ENCODE peak calls at places on chromosomes 1 and 21, in six cellular contexts. One of them, this sample, is unnamed. For H3K4me1, the result is how much of the 10 kb centered on the place peaks cover.

GRCh38 chr1:32703479-32704291 is 1.1 kb upstream of the SYNC start:
- DNase-seq in SK-N-SH: peak
- DNase-seq in HCT116: no peak
- DNase-seq in GM12878: no peak
- DNase-seq in H1: no peak
- DNase-seq in HepG2: no peak
- DNase-seq in this sample: no peak

GRCh38 chr1:11458811-11459275 is 20.1 kb upstream of the DISP3 start:
- DNase-seq in HepG2: no peak
- DNase-seq in GM12878: no peak
- DNase-seq in SK-N-SH: peak
- DNase-seq in H1: no peak
- DNase-seq in HCT116: no peak
- DNase-seq in this sample: no peak

GRCh38 chr1:113672491-113672890 is 86.8 kb downstream of the PHTF1 start:
- DNase-seq in GM12878: no peak
- DNase-seq in HCT116: no peak
- DNase-seq in H1: no peak
- DNase-seq in SK-N-SH: no peak
- DNase-seq in HepG2: no peak
- DNase-seq in this sample: no peak

GRCh38 chr1:33723251-33723650 is 140.6 kb upstream of the HMGB4 start:
- DNase-seq in H1: no peak
- DNase-seq in HCT116: no peak
- DNase-seq in HepG2: no peak
- DNase-seq in GM12878: no peak
- DNase-seq in SK-N-SH: no peak
- DNase-seq in this sample: no peak

GRCh38 chr1:156619582-156619955 is 354 bp downstream of the HAPLN2 start:
- DNase-seq in H1: no peak
- DNase-seq in SK-N-SH: no peak
- DNase-seq in HCT116: no peak
- DNase-seq in HepG2: no peak
- DNase-seq in GM12878: no peak
- DNase-seq in this sample: no peak

GRCh38 chr1:35220976-35221375 is 28.0 kb upstream of the SFPQ start:
- DNase-seq in HCT116: peak
- DNase-seq in HepG2: peak
- DNase-seq in H1: no peak
- DNase-seq in GM12878: no peak
- DNase-seq in SK-N-SH: peak
- DNase-seq in this sample: peak

GRCh38 chr1:7531562-7532340 is 239.3 kb upstream of the VAMP3 start:
- DNase-seq in SK-N-SH: no peak
- DNase-seq in H1: no peak
- DNase-seq in GM12878: no peak
- DNase-seq in HepG2: no peak
- DNase-seq in HCT116: no peak
- DNase-seq in this sample: no peak

GRCh38 chr21:26495283-26495849 is 77.7 kb downstream of the CYYR1 start:
- DNase-seq in HCT116: no peak
- DNase-seq in HepG2: no peak
- DNase-seq in GM12878: no peak
- DNase-seq in SK-N-SH: no peak
- DNase-seq in H1: no peak
- DNase-seq in this sample: no peak

GRCh38 chr21:27648560-27648959 is 681.7 kb upstream of the ADAMTS5 start:
- DNase-seq in HepG2: no peak
- DNase-seq in HCT116: no peak
- DNase-seq in GM12878: no peak
- DNase-seq in SK-N-SH: no peak
- DNase-seq in H1: no peak
- DNase-seq in this sample: no peak

GRCh38 chr1:204836856-204837255 is 33.8 kb upstream of the NFASC start:
- DNase-seq in SK-N-SH: no peak
- DNase-seq in HCT116: no peak
- DNase-seq in GM12878: no peak
- DNase-seq in HepG2: no peak
- DNase-seq in H1: no peak
- DNase-seq in this sample: no peak

GRCh38 chr1:159199901-159200300 is 4.8 kb upstream of the ACKR1 start:
- DNase-seq in HepG2: no peak
- DNase-seq in HCT116: no peak
- DNase-seq in SK-N-SH: no peak
- DNase-seq in GM12878: no peak
- DNase-seq in H1: no peak
- DNase-seq in this sample: no peak
- H3K4me1 ChIP-seq in HepG2: under half
- H3K4me1 ChIP-seq in HCT116: under half
- H3K4me1 ChIP-seq in SK-N-SH: under half
- H3K4me1 ChIP-seq in GM12878: under half
- H3K4me1 ChIP-seq in H1: under half
- H3K4me1 ChIP-seq in this sample: under half

GRCh38 chr1:116678732-116679090 is 11.2 kb upstream of the IGSF3 start:
- DNase-seq in GM12878: no peak
- DNase-seq in SK-N-SH: no peak
- DNase-seq in H1: no peak
- DNase-seq in HCT116: no peak
- DNase-seq in HepG2: no peak
- DNase-seq in this sample: no peak
- TF ChIP-seq JUND in GM12878: no peak
- TF ChIP-seq JUND in SK-N-SH: no peak
- TF ChIP-seq JUND in H1: no peak
- TF ChIP-seq JUND in HCT116: no peak
- TF ChIP-seq JUND in HepG2: no peak
- TF ChIP-seq JUND in this sample: no peak

DNA sequence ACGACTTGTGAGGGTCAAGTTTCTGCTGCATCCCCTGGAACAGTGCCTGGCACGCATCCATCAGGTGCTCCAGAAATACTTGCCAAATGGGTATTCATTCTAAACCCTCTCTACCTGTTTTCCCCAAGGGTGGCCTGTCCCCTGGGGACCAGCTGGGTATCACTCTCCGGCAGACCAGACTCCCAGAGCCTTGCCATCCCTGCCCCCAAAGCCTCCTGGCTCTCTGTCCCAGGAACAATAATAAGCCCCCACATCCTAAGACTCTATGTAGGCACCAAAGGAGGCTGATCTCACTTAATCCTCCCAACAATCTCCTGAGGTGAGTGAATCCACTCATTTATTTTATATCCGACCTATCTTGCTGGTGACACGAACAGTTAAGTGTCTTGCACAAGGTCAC is 96.7 kb downstream of the MRPL37 start:
- DNase-seq in HCT116: no peak
- DNase-seq in H1: no peak
- DNase-seq in GM12878: no peak
- DNase-seq in SK-N-SH: no peak
- DNase-seq in HepG2: no peak
- DNase-seq in this sample: no peak
- H3K4me1 ChIP-seq in HCT116: under half
- H3K4me1 ChIP-seq in H1: under half
- H3K4me1 ChIP-seq in GM12878: under half
- H3K4me1 ChIP-seq in SK-N-SH: under half
- H3K4me1 ChIP-seq in HepG2: under half
- H3K4me1 ChIP-seq in this sample: under half

GRCh38 chr21:21163904-21164303 is 165.7 kb downstream of the NCAM2 start:
- DNase-seq in GM12878: no peak
- DNase-seq in SK-N-SH: peak
- DNase-seq in HepG2: peak
- DNase-seq in HCT116: peak
- DNase-seq in H1: no peak
- DNase-seq in this sample: peak
- TF ChIP-seq JUND in GM12878: no peak
- TF ChIP-seq JUND in SK-N-SH: no peak
- TF ChIP-seq JUND in HepG2: no peak
- TF ChIP-seq JUND in HCT116: no peak
- TF ChIP-seq JUND in H1: no peak
- TF ChIP-seq JUND in this sample: no peak